ENCODE peak calls at places on chromosomes 5 and 9, in four cellular contexts. P is stomach, J is vagina, A is neural crest cell. B is an unnamed sample.

GRCh38 chr5:119322948-119323629 is 32.7 kb upstream of the TNFAIP8 start:
- DNase-seq in P (no peak), J (no peak), A (no peak), B (no peak)

GRCh38 chr5:172144291-172144815 is 43.7 kb downstream of the STK10 start:
- DNase-seq in P (no peak), J (no peak), A (peak; percentile 43), B (peak; percentile 94)

GRCh38 chr5:149126898-149127297 is 14.4 kb upstream of the ABLIM3 start:
- DNase-seq in P (no peak), J (no peak), A (no peak), B (no peak)

GRCh38 chr9:136231478-136232297 is 13.9 kb downstream of the QSOX2 start:
- DNase-seq in P (no peak), J (no peak), A (no peak), B (no peak)

GRCh38 chr9:2026181-2026580 is 11.0 kb downstream of the SMARCA2 start:
- DNase-seq in P (no peak), J (no peak), A (no peak), B (no peak)

GRCh38 chr5:95872333-95873268 is 50.1 kb upstream of the GLRX start:
- DNase-seq in P (no peak), J (peak; percentile 34), A (no peak), B (no peak)

GRCh38 chr5:97224112-97224750 is 41.2 kb upstream of the RIOK2 start:
- DNase-seq in P (no peak), J (no peak), A (no peak), B (no peak)

GRCh38 chr5:165940541-165940940 is 2350.9 kb upstream of the WWC1 start:
- DNase-seq in P (no peak), J (no peak), A (no peak), B (no peak)

GRCh38 chr9:123375725-123376132 is 19.7 kb downstream of the CRB2 start:
- DNase-seq in P (no peak), J (no peak), A (no peak), B (no peak)

GRCh38 chr5:102856374-102856748 is 101.3 kb downstream of the PAM start:
- DNase-seq in P (no peak), J (no peak), A (no peak), B (no peak)

GRCh38 chr5:116361171-116361967 is 213.3 kb downstream of the SEMA6A start:
- DNase-seq in P (peak; percentile 55), J (no peak), A (peak; percentile 42), B (peak; percentile 77)

GRCh38 chr9:6153425-6153824 is 62.2 kb upstream of the IL33 start:
- DNase-seq in P (no peak), J (no peak), A (no peak), B (no peak)

GRCh38 chr9:137064027-137064879 is 6.1 kb downstream of the SAPCD2 start:
- DNase-seq in P (peak; percentile 77), J (no peak), A (peak; percentile 79), B (peak; percentile 67)

GRCh38 chr5:94849821-94850736 is 231.6 kb downstream of the SLF1 start:
- DNase-seq in P (no peak), J (no peak), A (no peak), B (no peak)

GRCh38 chr9:35673132-35673997 is at the start of gene CA9:
- DNase-seq in P (peak; percentile 95), J (no peak), A (no peak), B (no peak)

GRCh38 chr5:179734536-179735164 is 2.0 kb downstream of the MAML1 start:
- DNase-seq in P (no peak), J (no peak), A (no peak), B (no peak)

GRCh38 chr5:40781843-40782409 is 16.2 kb downstream of the PRKAA1 start:
- DNase-seq in P (no peak), J (no peak), A (no peak), B (no peak)

GRCh38 chr5:125410501-125411162 is 664.2 kb upstream of the ZNF608 start:
- DNase-seq in P (no peak), J (no peak), A (no peak), B (no peak)

GRCh38 chr9:112218908-112219307 is 43.8 kb upstream of the SUSD1 start:
- DNase-seq in P (no peak), J (no peak), A (no peak), B (no peak)

GRCh38 chr5:26763151-26763550 is 275.2 kb downstream of the CDH9 start:
- DNase-seq in P (no peak), J (no peak), A (no peak), B (no peak)

GRCh38 chr9:106886111-106887046 is 23.4 kb downstream of the ZNF462 start:
- DNase-seq in P (no peak), J (no peak), A (no peak), B (no peak)

GRCh38 chr9:33170464-33171156 is 3.5 kb upstream of the B4GALT1 start:
- DNase-seq in P (peak; percentile 38), J (peak; percentile 83), A (no peak), B (peak; percentile 75)

GRCh38 chr9:137456864-137457405 is 2.2 kb downstream of the NSMF start:
- DNase-seq in P (no peak), J (no peak), A (no peak), B (no peak)

GRCh38 chr5:134503088-134503936 is 22.2 kb upstream of the JADE2 start:
- DNase-seq in P (peak; percentile 56), J (peak; percentile 94), A (no peak), B (peak; percentile 27)

GRCh38 chr5:133950821-133951612 is 17.4 kb downstream of the C5orf15 start:
- DNase-seq in P (no peak), J (peak; percentile 52), A (no peak), B (no peak)

GRCh38 chr9:80041821-80042220 is 470.1 kb downstream of the TLE4 start:
- DNase-seq in P (no peak), J (no peak), A (no peak), B (no peak)

GRCh38 chr5:180142008-180142803 is 66.8 kb downstream of the RASGEF1C start:
- DNase-seq in P (no peak), J (no peak), A (no peak), B (peak; percentile 9)

GRCh38 chr5:142726188-142726731 is 40.4 kb upstream of the FGF1 start:
- DNase-seq in P (no peak), J (no peak), A (no peak), B (no peak)

GRCh38 chr9:534886-535285 is 306.6 kb upstream of the DMRT1 start:
- DNase-seq in P (peak; percentile 57), J (no peak), A (no peak), B (peak; percentile 74)

GRCh38 chr5:98368141-98368540 is 405.3 kb upstream of the RGMB start:
- DNase-seq in P (no peak), J (no peak), A (no peak), B (no peak)

GRCh38 chr5:143182901-143183820 is 220.3 kb downstream of the NR3C1 start:
- DNase-seq in P (peak; percentile 32), J (no peak), A (no peak), B (no peak)

GRCh38 chr9:82890865-82891264 is 172.1 kb downstream of the RASEF start:
- DNase-seq in P (no peak), J (no peak), A (no peak), B (no peak)

GRCh38 chr5:52710310-52710971 is 77.3 kb upstream of the ITGA1 start:
- DNase-seq in P (no peak), J (no peak), A (no peak), B (no peak)

GRCh38 chr9:89985078-89985477 is 380.3 kb downstream of the GADD45G start:
- DNase-seq in P (no peak), J (no peak), A (no peak), B (no peak)

GRCh38 chr9:34578241-34579096 is 11.1 kb downstream of the CNTFR start:
- DNase-seq in P (no peak), J (no peak), A (peak; percentile 63), B (no peak)

GRCh38 chr9:125529589-125530515 is 177.2 kb downstream of the MAPKAP1 start:
- DNase-seq in P (no peak), J (no peak), A (no peak), B (no peak)

GRCh38 chr5:95042040-95042439 is 242.9 kb downstream of the MCTP1 start:
- DNase-seq in P (no peak), J (no peak), A (no peak), B (no peak)

GRCh38 chr5:34538026-34538672 is 118.0 kb upstream of the RAI14 start:
- DNase-seq in P (peak; percentile 38), J (no peak), A (no peak), B (no peak)
- TF ChIP-seq CTCF in P (peak; percentile 27), J (no peak), A (no peak), B (no peak)

GRCh38 chr5:88660326-88660946 is 222.5 kb downstream of the MEF2C start:
- DNase-seq in P (no peak), J (no peak), A (no peak), B (no peak)
- TF ChIP-seq CTCF in P (no peak), J (no peak), A (no peak), B (no peak)

GRCh38 chr5:36777105-36777757 is 99.3 kb upstream of the NIPBL start:
- DNase-seq in P (no peak), J (no peak), A (peak; percentile 20), B (peak; percentile 47)
- TF ChIP-seq CTCF in P (peak; percentile 38), J (no peak), A (peak; percentile 50), B (peak; percentile 45)

DNA sequence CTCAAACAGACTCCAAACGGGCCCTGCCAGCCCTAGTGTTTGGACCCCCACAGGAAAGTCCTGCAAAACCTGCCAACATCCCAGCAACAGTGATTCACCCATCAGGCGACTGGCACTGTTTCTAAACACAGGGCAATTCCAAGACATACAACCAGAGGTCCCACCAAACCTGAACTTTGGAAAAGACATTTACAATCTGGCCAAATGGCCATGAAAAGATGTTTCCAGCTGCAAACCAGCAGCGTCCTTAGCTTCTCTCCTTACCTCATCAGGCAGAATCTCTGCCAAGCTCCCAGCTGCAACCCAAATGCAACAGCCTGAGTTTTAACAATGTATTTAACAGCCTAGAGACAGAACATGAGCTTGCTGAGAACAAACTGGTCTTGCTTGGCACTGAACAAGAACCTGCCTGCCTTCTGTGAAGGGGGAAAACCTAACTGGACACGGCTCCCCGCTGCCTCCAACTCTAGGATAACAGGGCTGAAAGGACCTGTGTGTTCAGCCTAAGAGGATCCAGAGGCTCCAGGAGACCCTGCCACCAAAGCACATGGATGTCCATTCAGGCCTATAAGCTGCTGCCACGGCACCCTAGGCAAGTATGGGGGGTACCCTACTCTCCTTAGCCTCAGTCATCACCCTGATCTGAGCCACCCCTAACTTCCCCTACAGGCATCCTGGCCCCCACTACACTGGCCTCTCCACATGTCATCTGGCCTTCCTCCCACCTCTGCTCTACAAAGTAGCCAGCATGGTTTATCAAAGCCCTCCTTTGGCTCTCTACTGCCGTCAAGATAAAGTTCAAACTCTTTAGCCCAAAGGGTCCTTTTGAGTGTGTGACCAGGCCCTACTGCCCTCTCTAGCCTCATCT is 5.6 kb downstream of the P4HA2 start:
- DNase-seq in P (no peak), J (no peak), A (no peak), B (peak; percentile 79)
- TF ChIP-seq CTCF in P (no peak), J (no peak), A (no peak), B (no peak)

DNA sequence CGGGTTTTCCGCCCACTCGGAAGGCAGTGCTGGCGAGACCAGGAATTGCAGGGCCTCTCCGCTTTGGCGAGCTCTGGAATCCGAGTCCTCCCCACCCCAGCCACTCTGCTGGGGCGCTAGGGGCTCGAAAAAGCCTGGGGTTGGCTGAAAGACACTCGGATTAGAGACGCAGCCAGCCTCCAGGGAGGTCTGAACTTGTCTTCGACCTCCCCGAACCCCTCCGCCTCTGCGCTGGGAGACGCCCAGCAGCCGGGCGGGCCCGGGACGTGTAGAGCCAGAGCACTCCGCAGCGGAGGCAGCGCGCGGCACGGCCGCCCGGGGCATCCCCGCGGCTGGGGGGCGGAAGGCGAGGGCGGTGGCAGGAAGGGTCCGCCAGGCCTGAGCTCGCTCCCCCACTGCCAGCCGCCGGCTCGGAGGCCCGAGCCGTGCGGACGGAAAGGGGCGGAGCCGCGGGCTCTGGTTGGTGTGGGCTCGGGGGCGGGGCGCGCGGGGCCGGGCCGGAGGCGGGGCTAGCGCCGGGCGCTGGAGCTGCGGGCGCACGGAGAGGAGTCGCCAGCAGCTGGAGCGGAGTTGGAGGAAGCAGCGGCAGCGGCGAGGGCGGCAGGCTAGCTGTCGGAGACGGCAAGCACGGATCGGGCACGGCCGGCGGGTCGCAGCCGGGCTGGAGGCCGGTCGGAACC is at the start of gene PIK3R1:
- DNase-seq in P (peak; percentile 98), J (peak; percentile 97), A (peak; percentile 90), B (peak; percentile 96)
- TF ChIP-seq CTCF in P (peak; percentile 50), J (no peak), A (peak; percentile 59), B (peak; percentile 58)

B was measured in testis.